ENCODE peak calls at places on chromosomes 13 and 19, in five cellular contexts. F is stimulated activated CD4-positive, alpha-beta T cell treated with anti-CD3 and anti-CD28 coated beads, Interleukin-1b, Interleukin-23, amount 100 ng/mL, for 1 hour; I is kidney epithelial cell; X is kidney glomerular epithelial cell; N is breast epithelium. J is an unnamed sample.
A peak's percentile ranks its signal among the peaks of the same experiment; 100 is the strongest.

GRCh38 chr13:113724780-113725315 is 34.2 kb upstream of the TMEM255B start:
- DNase-seq in X (peak; percentile 59), N (peak; percentile 84), I (peak; percentile 18), F (peak; percentile 80), J (no peak)

GRCh38 chr13:28620011-28620830 is 38.7 kb upstream of the POMP start:
- DNase-seq in N (no peak), X (no peak), I (no peak), F (no peak), J (no peak)

GRCh38 chr19:58153386-58153785 is 2.8 kb upstream of the ZNF329 start:
- DNase-seq in F (no peak), N (no peak), I (no peak), X (no peak), J (no peak)

GRCh38 chr13:29993716-29994488 is 143.5 kb upstream of the UBL3 start:
- DNase-seq in F (no peak), N (no peak), I (peak; percentile 28), X (no peak), J (peak; percentile 48)

GRCh38 chr13:29713841-29714240 is 118.4 kb upstream of the SLC7A1 start:
- DNase-seq in X (no peak), I (no peak), N (no peak), F (no peak), J (peak; percentile 34)

GRCh38 chr13:69109891-69110525 is 997.6 kb upstream of the ATXN8OS start:
- DNase-seq in X (no peak), F (no peak), N (no peak), I (no peak), J (no peak)

GRCh38 chr13:68345963-68346362 is 1115.8 kb upstream of the PCDH9 start:
- DNase-seq in F (no peak), X (no peak), N (no peak), I (no peak), J (no peak)

GRCh38 chr19:51372649-51373504 is at the start of gene NKG7:
- DNase-seq in I (no peak), F (peak; percentile 19), X (no peak), N (no peak), J (no peak)

GRCh38 chr19:3270908-3271307 is 46.4 kb downstream of the CELF5 start:
- DNase-seq in X (no peak), N (no peak), F (peak; percentile 27), I (no peak), J (peak; percentile 34)

GRCh38 chr19:45613926-45614725 is 12.1 kb upstream of the GPR4 start:
- DNase-seq in F (no peak), N (no peak), I (peak; percentile 92), X (peak; percentile 93), J (peak; percentile 84)

GRCh38 chr19:18086590-18087138 is at the start of gene IL12RB1:
- DNase-seq in F (no peak), N (no peak), X (no peak), I (no peak), J (no peak)

GRCh38 chr13:46094478-46094877 is 10.4 kb downstream of the CPB2 start:
- DNase-seq in X (no peak), I (no peak), N (no peak), F (no peak), J (no peak)

GRCh38 chr13:112215871-112216270 is 148.9 kb downstream of the SOX1 start:
- DNase-seq in N (no peak), F (no peak), X (no peak), I (no peak), J (no peak)

GRCh38 chr19:45440873-45441654 is 17.3 kb upstream of the ERCC1 start:
- DNase-seq in N (no peak), I (no peak), F (no peak), X (no peak), J (peak; percentile 17)

GRCh38 chr19:28420731-28421550 is 792.0 kb downstream of the UQCRFS1 start:
- DNase-seq in F (no peak), X (no peak), N (no peak), I (no peak), J (peak; percentile 36)

GRCh38 chr13:46622918-46623256 is 69.9 kb downstream of the LRCH1 start:
- DNase-seq in F (no peak), I (no peak), X (no peak), N (no peak), J (no peak)

GRCh38 chr19:8245869-8246835 is 37.0 kb downstream of the CERS4 start:
- DNase-seq in I (no peak), F (no peak), N (no peak), X (no peak), J (no peak)

J was measured in RCC 7860.